ENCODE peak calls at places on chromosome 7, in six cellular contexts. W, C, R, L, Z and T are unnamed samples.

GRCh38 chr7:98194672-98195457 is 16.4 kb upstream of the BHLHA15 start:
- DNase-seq in W (no peak), C (no peak), R (no peak), L (no peak), Z (no peak), T (no peak)

GRCh38 chr7:22427122-22427503 is 70.2 kb upstream of the RAPGEF5 start:
- DNase-seq in W (no peak), C (no peak), R (no peak), L (no peak), Z (no peak), T (no peak)

GRCh38 chr7:63070696-63071095 is 928.0 kb upstream of the ZNF722 start:
- DNase-seq in W (no peak), C (no peak), R (no peak), L (peak), Z (no peak), T (no peak)

GRCh38 chr7:15685358-15686181 is 913 bp downstream of the MEOX2 start:
- DNase-seq in W (no peak), C (no peak), R (peak), L (peak), Z (no peak), T (peak)

GRCh38 chr7:151876112-151876898 is 610 bp downstream of the PRKAG2 start:
- DNase-seq in W (peak), C (peak), R (no peak), L (peak), Z (peak), T (peak)

GRCh38 chr7:45153238-45153637 is 4.4 kb upstream of the RAMP3 start:
- DNase-seq in W (no peak), C (no peak), R (no peak), L (no peak), Z (no peak), T (peak)

GRCh38 chr7:73520673-73521635 is 1.1 kb downstream of the BAZ1B start:
- DNase-seq in W (peak), C (no peak), R (no peak), L (no peak), Z (no peak), T (peak)

GRCh38 chr7:149625339-149625946 is 127.8 kb upstream of the ZNF746 start:
- DNase-seq in W (peak), C (peak), R (peak), L (no peak), Z (peak), T (peak)

GRCh38 chr7:65219623-65220022 is 154.0 kb upstream of the ZNF92 start:
- DNase-seq in W (no peak), C (no peak), R (no peak), L (no peak), Z (no peak), T (no peak)